ENCODE peak calls at places on chromosomes 13 and 19, in five cellular contexts. N is osteoblast; G is naive thymus-derived CD4-positive, alpha-beta T cell; Z is CD8-positive, alpha-beta memory T cell; U is pancreas. O is an unnamed sample.

GRCh38 chr13:78772933-78773332 is 114.0 kb upstream of the OBI1 start:
- DNase-seq in N (no peak), G (no peak), Z (no peak), U (no peak), O (no peak)

GRCh38 chr19:40224342-40225148 is 1.9 kb downstream of the CCNP start:
- DNase-seq in N (no peak), G (no peak), Z (no peak), U (no peak), O (no peak)

GRCh38 chr19:3982701-3983541 is 2.3 kb downstream of the EEF2 start:
- DNase-seq in N (peak; percentile 94), G (no peak), Z (no peak), U (peak; percentile 37), O (no peak)

GRCh38 chr13:34369925-34370324 is 552.0 kb downstream of the RFC3 start:
- DNase-seq in N (no peak), G (no peak), Z (no peak), U (no peak), O (no peak)

GRCh38 chr19:6383188-6383587 is 7.5 kb upstream of the PSPN start:
- DNase-seq in N (no peak), G (no peak), Z (no peak), U (no peak), O (no peak)

GRCh38 chr13:108269601-108270328 is at the start of gene TNFSF13B:
- DNase-seq in N (peak; percentile 37), G (peak; percentile 35), Z (peak; percentile 19), U (peak; percentile 46), O (no peak)

GRCh38 chr13:43005460-43006236 is 13.6 kb upstream of the EPSTI1 start:
- DNase-seq in N (peak; percentile 44), G (no peak), Z (no peak), U (no peak), O (no peak)

GRCh38 chr19:13291913-13292312 is 141.7 kb downstream of the IER2 start:
- DNase-seq in N (no peak), G (no peak), Z (no peak), U (no peak), O (no peak)

GRCh38 chr13:28563609-28564008 is 68.7 kb upstream of the FLT1 start:
- DNase-seq in N (no peak), G (no peak), Z (no peak), U (no peak), O (no peak)

GRCh38 chr19:45495178-45495577 is 1.7 kb downstream of the RTN2 start:
- DNase-seq in N (peak; percentile 71), G (no peak), Z (no peak), U (no peak), O (no peak)

GRCh38 chr19:50046649-50047503 is 21.1 kb downstream of the ZNF473 start:
- DNase-seq in N (no peak), G (peak; percentile 60), Z (peak; percentile 50), U (peak; percentile 46), O (peak; percentile 40)

GRCh38 chr19:7355151-7355845 is 6.6 kb downstream of the ARHGEF18 start:
- DNase-seq in N (peak; percentile 92), G (no peak), Z (no peak), U (no peak), O (no peak)

GRCh38 chr13:23707674-23708073 is 137.5 kb downstream of the TNFRSF19 start:
- DNase-seq in N (no peak), G (no peak), Z (no peak), U (no peak), O (no peak)

GRCh38 chr13:20492641-20493040 is 33.0 kb downstream of the CRYL1 start:
- DNase-seq in N (no peak), G (peak; percentile 41), Z (no peak), U (no peak), O (no peak)

GRCh38 chr13:94704347-94705080 is 7.8 kb downstream of the SOX21 start:
- DNase-seq in N (peak; percentile 75), G (no peak), Z (no peak), U (no peak), O (no peak)

GRCh38 chr13:112962911-112963625 is 5.9 kb upstream of the MCF2L start:
- DNase-seq in N (peak; percentile 63), G (no peak), Z (no peak), U (no peak), O (no peak)

GRCh38 chr13:35782793-35783192 is 306.3 kb upstream of the MAB21L1 start:
- DNase-seq in N (no peak), G (no peak), Z (no peak), U (no peak), O (no peak)

GRCh38 chr13:95607363-95607762 is 37.1 kb downstream of the DZIP1 start:
- DNase-seq in N (no peak), G (no peak), Z (no peak), U (no peak), O (no peak)

GRCh38 chr19:37565370-37565669 is 29.3 kb downstream of the ZNF571 start:
- DNase-seq in N (no peak), G (no peak), Z (peak; percentile 3), U (no peak), O (no peak)
- H3K4me3 ChIP-seq in N (no peak overlapping the region), G (no peak overlapping the region), Z (peak overlapping the region; percentile 22), U (no peak overlapping the region), O (peak overlapping the region; percentile 21)

GRCh38 chr19:58181902-58182576 is 822 bp upstream of the ZNF274 start:
- DNase-seq in N (peak; percentile 72), G (peak; percentile 42), Z (peak; percentile 52), U (peak; percentile 27), O (peak; percentile 74)
- H3K27ac ChIP-seq in N (no peak overlapping the region), G (peak overlapping the region; percentile 97), Z (peak overlapping the region; percentile 98), U (peak overlapping the region; percentile 99), O (peak overlapping the region; percentile 100)

DNA sequence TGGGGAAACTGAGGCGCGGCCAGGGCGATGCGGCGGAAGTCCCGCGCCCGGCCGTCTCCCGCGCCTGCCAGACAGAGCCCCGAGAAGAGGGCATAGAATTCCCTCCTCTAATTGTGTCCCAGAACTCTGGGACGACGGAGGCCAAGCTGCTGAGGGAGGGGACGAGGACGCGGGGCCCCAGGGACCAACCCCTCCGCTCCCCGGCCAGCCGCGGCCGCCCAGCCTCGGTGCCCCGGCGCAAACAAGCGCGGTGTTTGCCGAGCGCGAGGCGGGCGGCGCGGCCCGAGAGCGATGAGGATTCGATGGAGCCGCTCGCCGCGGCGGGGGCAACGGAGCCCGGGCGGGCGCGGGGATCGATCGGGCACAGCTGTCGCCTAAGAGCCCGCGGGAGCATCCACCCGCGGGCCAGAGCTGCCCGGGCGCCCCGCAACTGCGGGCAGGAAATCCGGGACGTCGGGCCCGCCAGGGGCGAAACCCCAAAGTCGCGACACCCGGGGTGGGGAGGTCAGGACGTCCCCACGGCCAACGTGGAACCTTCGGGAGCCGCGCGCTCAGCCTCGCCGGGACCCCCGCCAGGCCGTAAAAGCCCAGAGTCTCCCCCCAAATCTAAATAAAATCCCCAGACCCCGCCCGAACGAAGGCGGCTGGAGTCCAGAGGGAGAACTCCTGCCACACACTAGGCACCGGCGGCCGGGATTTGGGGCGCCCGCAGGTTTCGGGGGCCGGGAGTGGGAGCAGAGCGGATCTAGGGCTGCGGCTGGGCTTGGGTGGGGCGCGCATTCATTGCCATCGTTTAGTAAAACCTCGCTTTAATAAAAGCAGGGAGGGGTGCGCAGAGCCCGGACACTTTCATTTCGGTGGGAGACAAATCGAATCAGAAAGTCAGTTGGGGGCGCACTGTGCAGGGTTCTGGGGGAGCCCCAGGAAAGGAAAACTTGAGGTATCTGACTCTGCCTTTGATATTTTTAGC is 3.6 kb upstream of the ONECUT3 start:
- DNase-seq in N (no peak), G (no peak), Z (no peak), U (no peak), O (no peak)
- H3K4me3 ChIP-seq in N (no peak overlapping the region), G (no peak overlapping the region), Z (no peak overlapping the region), U (no peak overlapping the region), O (no peak overlapping the region)

DNA sequence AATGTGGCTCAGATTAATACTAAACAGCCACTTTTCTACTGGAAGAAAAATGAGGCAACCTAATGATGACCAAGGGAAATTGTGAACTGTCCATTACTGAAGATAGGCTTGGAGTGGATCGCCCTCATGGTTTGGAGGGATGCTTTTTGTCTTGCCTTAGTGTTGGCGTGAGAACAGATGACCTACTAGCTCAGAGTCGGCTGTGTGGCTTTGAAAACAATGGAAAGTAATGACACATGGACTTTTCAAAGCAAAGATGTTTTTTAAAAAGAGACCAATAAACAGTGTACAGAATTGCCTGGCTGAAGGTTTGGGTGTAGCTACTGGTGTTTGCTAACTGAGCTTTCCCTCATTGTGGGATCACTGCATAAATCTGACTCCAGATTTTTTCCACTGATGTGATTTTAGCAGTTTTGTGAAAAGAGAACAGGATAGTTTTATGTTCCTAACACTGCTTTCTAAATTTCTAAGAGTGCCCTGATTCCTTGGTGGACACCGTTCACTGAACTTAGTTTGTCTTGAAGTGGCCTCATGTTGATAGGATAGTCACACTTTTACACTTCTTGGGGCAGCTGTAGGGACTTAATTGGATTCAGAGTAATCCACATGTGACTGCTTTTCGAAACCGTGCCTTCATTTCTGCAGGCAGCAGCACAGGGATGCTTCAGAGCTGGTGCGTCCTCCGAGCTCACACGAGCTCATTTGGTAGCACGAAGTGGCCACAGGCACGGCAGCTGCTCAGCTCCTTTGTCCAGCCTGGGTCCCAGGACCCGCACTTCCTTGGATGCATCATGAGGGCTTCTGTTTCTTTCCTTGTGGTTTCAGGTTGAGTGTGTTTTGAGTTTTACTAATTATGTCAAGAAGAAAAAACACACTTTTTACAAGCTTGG is 4.3 kb downstream of the CEBPG start:
- DNase-seq in N (no peak), G (no peak), Z (no peak), U (no peak), O (no peak)
- H3K27ac ChIP-seq in N (no peak overlapping the region), G (no peak overlapping the region), Z (no peak overlapping the region), U (no peak overlapping the region), O (no peak overlapping the region)

DNA sequence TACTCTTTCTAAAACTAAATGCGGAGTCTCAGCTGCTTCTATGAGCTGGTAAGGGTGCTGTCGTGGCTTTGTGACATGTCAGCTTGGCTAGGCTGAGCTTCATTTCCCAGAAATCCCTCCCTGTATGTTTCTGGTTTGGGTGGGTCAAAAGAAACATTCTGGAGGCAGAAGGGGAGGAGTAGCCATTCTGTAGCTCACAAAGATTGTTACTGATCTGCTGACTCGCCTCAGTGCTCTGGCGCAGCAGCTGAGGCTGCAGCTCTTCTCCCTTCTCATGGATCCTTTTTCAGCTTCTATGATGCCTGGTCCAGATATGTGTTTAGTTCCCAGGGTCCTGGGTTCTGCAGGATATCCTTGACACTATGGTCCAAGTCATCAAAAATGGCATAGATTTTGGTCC is 114.8 kb downstream of the RAP2A start:
- DNase-seq in N (no peak), G (no peak), Z (no peak), U (no peak), O (no peak)
- H3K4me3 ChIP-seq in N (no peak overlapping the region), G (no peak overlapping the region), Z (no peak overlapping the region), U (no peak overlapping the region), O (no peak overlapping the region)

DNA sequence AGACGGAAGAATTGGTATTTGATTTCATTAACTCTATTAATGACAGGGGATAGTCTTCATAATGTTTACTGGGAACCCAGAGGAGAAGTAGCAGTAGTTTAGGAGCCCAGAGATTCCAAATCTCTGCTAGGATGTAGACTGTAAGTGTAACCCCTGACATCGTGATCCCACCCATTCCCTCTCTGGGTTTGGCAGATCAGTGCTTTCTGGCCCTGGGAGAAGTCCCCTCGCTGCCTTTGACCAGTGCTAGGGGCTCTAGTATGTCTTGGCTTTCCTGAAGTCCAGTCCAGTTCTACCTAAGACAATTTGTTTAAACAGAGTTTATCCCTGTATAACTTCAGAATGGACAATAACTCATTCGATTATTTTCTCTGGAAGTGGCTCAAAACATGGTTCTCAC is 11.6 kb downstream of the KLF5 start:
- DNase-seq in N (no peak), G (no peak), Z (no peak), U (no peak), O (no peak)
- H3K27ac ChIP-seq in N (no peak overlapping the region), G (no peak overlapping the region), Z (no peak overlapping the region), U (no peak overlapping the region), O (no peak overlapping the region)

O was measured in CD4-positive, CD25-positive, alpha-beta regulatory T cell.